ENCODE peak calls at places on chromosomes 4 and X, in eight cellular contexts. One of them, this sample, is unnamed.

GRCh38 chr4:20960291-20960690 is 260.0 kb downstream of the PACRGL start:
- DNase-seq in BJ: no peak
- DNase-seq in brain microvascular endothelial cell: no peak
- DNase-seq in choroid plexus epithelial cell: no peak
- DNase-seq in heart right ventricle: no peak
- DNase-seq in gastrocnemius medialis: no peak
- DNase-seq in endothelial cell of umbilical vein: no peak
- DNase-seq in GM12865: no peak
- DNase-seq in this sample: no peak

GRCh38 chrX:119145241-119145653 is 17.6 kb upstream of the KIAA1210 start:
- DNase-seq in BJ: no peak
- DNase-seq in gastrocnemius medialis: no peak
- DNase-seq in choroid plexus epithelial cell: peak; percentile 26
- DNase-seq in brain microvascular endothelial cell: no peak
- DNase-seq in heart right ventricle: no peak
- DNase-seq in endothelial cell of umbilical vein: no peak
- DNase-seq in GM12865: peak; percentile 8
- DNase-seq in this sample: no peak

GRCh38 chr4:78565971-78566372 is 14.4 kb downstream of the ANXA3 start:
- DNase-seq in endothelial cell of umbilical vein: peak; percentile 31
- DNase-seq in heart right ventricle: no peak
- DNase-seq in BJ: peak; percentile 64
- DNase-seq in brain microvascular endothelial cell: peak; percentile 33
- DNase-seq in choroid plexus epithelial cell: peak; percentile 69
- DNase-seq in GM12865: no peak
- DNase-seq in gastrocnemius medialis: no peak
- DNase-seq in this sample: no peak

GRCh38 chr4:20829958-20830357 is 129.7 kb downstream of the PACRGL start:
- DNase-seq in gastrocnemius medialis: no peak
- DNase-seq in endothelial cell of umbilical vein: peak; percentile 54
- DNase-seq in heart right ventricle: no peak
- DNase-seq in GM12865: no peak
- DNase-seq in brain microvascular endothelial cell: peak; percentile 46
- DNase-seq in choroid plexus epithelial cell: peak; percentile 15
- DNase-seq in BJ: no peak
- DNase-seq in this sample: no peak

GRCh38 chr4:172601195-172601594 is 567.4 kb upstream of the GALNT7 start:
- DNase-seq in endothelial cell of umbilical vein: no peak
- DNase-seq in choroid plexus epithelial cell: peak; percentile 25
- DNase-seq in BJ: no peak
- DNase-seq in gastrocnemius medialis: no peak
- DNase-seq in GM12865: no peak
- DNase-seq in brain microvascular endothelial cell: no peak
- DNase-seq in heart right ventricle: no peak
- DNase-seq in this sample: no peak

GRCh38 chr4:1569461-1570151 is 114.5 kb downstream of the FAM53A start:
- DNase-seq in gastrocnemius medialis: no peak
- DNase-seq in choroid plexus epithelial cell: no peak
- DNase-seq in BJ: no peak
- DNase-seq in heart right ventricle: peak; percentile 5
- DNase-seq in brain microvascular endothelial cell: no peak
- DNase-seq in endothelial cell of umbilical vein: no peak
- DNase-seq in GM12865: no peak
- DNase-seq in this sample: no peak

GRCh38 chrX:136209016-136209738 is 42.0 kb downstream of the MAP7D3 start:
- DNase-seq in gastrocnemius medialis: no peak
- DNase-seq in choroid plexus epithelial cell: peak; percentile 73
- DNase-seq in brain microvascular endothelial cell: peak; percentile 33
- DNase-seq in GM12865: peak; percentile 17
- DNase-seq in heart right ventricle: peak; percentile 52
- DNase-seq in BJ: no peak
- DNase-seq in endothelial cell of umbilical vein: peak; percentile 55
- DNase-seq in this sample: no peak

GRCh38 chr4:79851625-79852304 is 221.3 kb downstream of the ANTXR2 start:
- DNase-seq in heart right ventricle: no peak
- DNase-seq in endothelial cell of umbilical vein: peak; percentile 50
- DNase-seq in gastrocnemius medialis: no peak
- DNase-seq in GM12865: no peak
- DNase-seq in choroid plexus epithelial cell: peak; percentile 51
- DNase-seq in brain microvascular endothelial cell: no peak
- DNase-seq in BJ: no peak
- DNase-seq in this sample: no peak

GRCh38 chr4:151256134-151256533 is 20.8 kb upstream of the PRSS48 start:
- DNase-seq in heart right ventricle: no peak
- DNase-seq in GM12865: no peak
- DNase-seq in brain microvascular endothelial cell: no peak
- DNase-seq in endothelial cell of umbilical vein: peak; percentile 34
- DNase-seq in choroid plexus epithelial cell: peak; percentile 60
- DNase-seq in gastrocnemius medialis: no peak
- DNase-seq in BJ: no peak
- DNase-seq in this sample: no peak

GRCh38 chrX:134659761-134660160 is 1.5 kb upstream of the PLAC1 start:
- DNase-seq in heart right ventricle: no peak
- DNase-seq in GM12865: no peak
- DNase-seq in gastrocnemius medialis: no peak
- DNase-seq in brain microvascular endothelial cell: no peak
- DNase-seq in BJ: no peak
- DNase-seq in endothelial cell of umbilical vein: no peak
- DNase-seq in choroid plexus epithelial cell: no peak
- DNase-seq in this sample: no peak

GRCh38 chr4:44848466-44848865 is 122.1 kb upstream of the GNPDA2 start:
- DNase-seq in brain microvascular endothelial cell: no peak
- DNase-seq in choroid plexus epithelial cell: no peak
- DNase-seq in gastrocnemius medialis: no peak
- DNase-seq in GM12865: no peak
- DNase-seq in BJ: no peak
- DNase-seq in heart right ventricle: no peak
- DNase-seq in endothelial cell of umbilical vein: no peak
- DNase-seq in this sample: no peak

GRCh38 chr4:157040380-157040779 is 35.6 kb upstream of the GLRB start:
- DNase-seq in BJ: no peak
- DNase-seq in GM12865: no peak
- DNase-seq in brain microvascular endothelial cell: no peak
- DNase-seq in choroid plexus epithelial cell: no peak
- DNase-seq in gastrocnemius medialis: no peak
- DNase-seq in endothelial cell of umbilical vein: no peak
- DNase-seq in heart right ventricle: no peak
- DNase-seq in this sample: no peak

GRCh38 chr4:151992301-151992700 is 231.5 kb upstream of the GATB start:
- DNase-seq in BJ: no peak
- DNase-seq in heart right ventricle: no peak
- DNase-seq in gastrocnemius medialis: no peak
- DNase-seq in endothelial cell of umbilical vein: no peak
- DNase-seq in brain microvascular endothelial cell: no peak
- DNase-seq in choroid plexus epithelial cell: no peak
- DNase-seq in GM12865: no peak
- DNase-seq in this sample: no peak

GRCh38 chr4:85741421-85741820 is 266.5 kb downstream of the ARHGAP24 start:
- DNase-seq in gastrocnemius medialis: no peak
- DNase-seq in brain microvascular endothelial cell: no peak
- DNase-seq in GM12865: no peak
- DNase-seq in choroid plexus epithelial cell: no peak
- DNase-seq in BJ: no peak
- DNase-seq in heart right ventricle: no peak
- DNase-seq in endothelial cell of umbilical vein: no peak
- DNase-seq in this sample: no peak

GRCh38 chr4:77913353-77913752 is 50.7 kb downstream of the MRPL1 start:
- DNase-seq in brain microvascular endothelial cell: no peak
- DNase-seq in heart right ventricle: no peak
- DNase-seq in gastrocnemius medialis: no peak
- DNase-seq in choroid plexus epithelial cell: no peak
- DNase-seq in endothelial cell of umbilical vein: no peak
- DNase-seq in GM12865: no peak
- DNase-seq in BJ: no peak
- DNase-seq in this sample: no peak

GRCh38 chr4:98659741-98660507 is 1.5 kb upstream of the TSPAN5 start:
- DNase-seq in BJ: no peak
- DNase-seq in gastrocnemius medialis: no peak
- DNase-seq in heart right ventricle: no peak
- DNase-seq in brain microvascular endothelial cell: no peak
- DNase-seq in choroid plexus epithelial cell: no peak
- DNase-seq in GM12865: no peak
- DNase-seq in endothelial cell of umbilical vein: peak; percentile 46
- DNase-seq in this sample: no peak

GRCh38 chr4:22493523-22493922 is 22.3 kb downstream of the ADGRA3 start:
- DNase-seq in GM12865: no peak
- DNase-seq in endothelial cell of umbilical vein: no peak
- DNase-seq in brain microvascular endothelial cell: no peak
- DNase-seq in gastrocnemius medialis: no peak
- DNase-seq in choroid plexus epithelial cell: no peak
- DNase-seq in heart right ventricle: no peak
- DNase-seq in BJ: no peak
- DNase-seq in this sample: no peak

GRCh38 chr4:156545003-156545785 is 426.4 kb downstream of the PDGFC start:
- DNase-seq in gastrocnemius medialis: no peak
- DNase-seq in heart right ventricle: no peak
- DNase-seq in brain microvascular endothelial cell: no peak
- DNase-seq in choroid plexus epithelial cell: peak; percentile 59
- DNase-seq in GM12865: no peak
- DNase-seq in endothelial cell of umbilical vein: peak; percentile 17
- DNase-seq in BJ: no peak
- DNase-seq in this sample: no peak

GRCh38 chr4:69957209-69957608 is 8.3 kb downstream of the CSN2 start:
- DNase-seq in endothelial cell of umbilical vein: no peak
- DNase-seq in choroid plexus epithelial cell: no peak
- DNase-seq in BJ: no peak
- DNase-seq in heart right ventricle: no peak
- DNase-seq in GM12865: no peak
- DNase-seq in brain microvascular endothelial cell: no peak
- DNase-seq in gastrocnemius medialis: no peak
- DNase-seq in this sample: no peak

GRCh38 chrX:76555816-76556215 is 128.3 kb downstream of the MAGEE1 start:
- DNase-seq in endothelial cell of umbilical vein: peak; percentile 19
- DNase-seq in heart right ventricle: no peak
- DNase-seq in GM12865: peak; percentile 58
- DNase-seq in gastrocnemius medialis: no peak
- DNase-seq in choroid plexus epithelial cell: peak; percentile 48
- DNase-seq in BJ: no peak
- DNase-seq in brain microvascular endothelial cell: peak; percentile 36
- DNase-seq in this sample: peak; percentile 4

GRCh38 chr4:42641155-42641554 is 15.8 kb downstream of the ATP8A1 start:
- DNase-seq in brain microvascular endothelial cell: no peak
- DNase-seq in heart right ventricle: no peak
- DNase-seq in BJ: no peak
- DNase-seq in endothelial cell of umbilical vein: no peak
- DNase-seq in GM12865: no peak
- DNase-seq in gastrocnemius medialis: no peak
- DNase-seq in choroid plexus epithelial cell: no peak
- DNase-seq in this sample: no peak

GRCh38 chr4:55661398-55662056 is 25.4 kb upstream of the NMU start:
- DNase-seq in heart right ventricle: no peak
- DNase-seq in GM12865: no peak
- DNase-seq in choroid plexus epithelial cell: no peak
- DNase-seq in gastrocnemius medialis: no peak
- DNase-seq in BJ: no peak
- DNase-seq in endothelial cell of umbilical vein: no peak
- DNase-seq in brain microvascular endothelial cell: no peak
- DNase-seq in this sample: no peak

GRCh38 chr4:163448541-163449203 is 24.9 kb downstream of the TKTL2 start:
- DNase-seq in endothelial cell of umbilical vein: no peak
- DNase-seq in GM12865: no peak
- DNase-seq in brain microvascular endothelial cell: peak; percentile 29
- DNase-seq in heart right ventricle: no peak
- DNase-seq in BJ: no peak
- DNase-seq in gastrocnemius medialis: no peak
- DNase-seq in choroid plexus epithelial cell: peak; percentile 50
- DNase-seq in this sample: no peak

GRCh38 chr4:54102747-54103146 is 2.8 kb downstream of the GSX2 start:
- DNase-seq in BJ: no peak
- DNase-seq in heart right ventricle: no peak
- DNase-seq in gastrocnemius medialis: no peak
- DNase-seq in choroid plexus epithelial cell: no peak
- DNase-seq in endothelial cell of umbilical vein: no peak
- DNase-seq in GM12865: no peak
- DNase-seq in brain microvascular endothelial cell: no peak
- DNase-seq in this sample: no peak
- H3K4me3 ChIP-seq in BJ: no peak overlapping the region
- H3K4me3 ChIP-seq in heart right ventricle: no peak overlapping the region
- H3K4me3 ChIP-seq in gastrocnemius medialis: no peak overlapping the region
- H3K4me3 ChIP-seq in choroid plexus epithelial cell: no peak overlapping the region
- H3K4me3 ChIP-seq in endothelial cell of umbilical vein: no peak overlapping the region
- H3K4me3 ChIP-seq in GM12865: no peak overlapping the region
- H3K4me3 ChIP-seq in brain microvascular endothelial cell: no peak overlapping the region
- H3K4me3 ChIP-seq in this sample: no peak overlapping the region

GRCh38 chrX:153761863-153762262 is 2.2 kb upstream of the PLXNB3 start:
- DNase-seq in brain microvascular endothelial cell: no peak
- DNase-seq in choroid plexus epithelial cell: no peak
- DNase-seq in BJ: no peak
- DNase-seq in gastrocnemius medialis: no peak
- DNase-seq in heart right ventricle: no peak
- DNase-seq in endothelial cell of umbilical vein: no peak
- DNase-seq in GM12865: no peak
- DNase-seq in this sample: no peak
- TF ChIP-seq CTCF in brain microvascular endothelial cell: no peak
- TF ChIP-seq CTCF in choroid plexus epithelial cell: no peak
- TF ChIP-seq CTCF in BJ: no peak
- TF ChIP-seq CTCF in gastrocnemius medialis: no peak
- TF ChIP-seq CTCF in heart right ventricle: no peak
- TF ChIP-seq CTCF in endothelial cell of umbilical vein: no peak
- TF ChIP-seq CTCF in GM12865: no peak
- TF ChIP-seq CTCF in this sample: no peak

DNA sequence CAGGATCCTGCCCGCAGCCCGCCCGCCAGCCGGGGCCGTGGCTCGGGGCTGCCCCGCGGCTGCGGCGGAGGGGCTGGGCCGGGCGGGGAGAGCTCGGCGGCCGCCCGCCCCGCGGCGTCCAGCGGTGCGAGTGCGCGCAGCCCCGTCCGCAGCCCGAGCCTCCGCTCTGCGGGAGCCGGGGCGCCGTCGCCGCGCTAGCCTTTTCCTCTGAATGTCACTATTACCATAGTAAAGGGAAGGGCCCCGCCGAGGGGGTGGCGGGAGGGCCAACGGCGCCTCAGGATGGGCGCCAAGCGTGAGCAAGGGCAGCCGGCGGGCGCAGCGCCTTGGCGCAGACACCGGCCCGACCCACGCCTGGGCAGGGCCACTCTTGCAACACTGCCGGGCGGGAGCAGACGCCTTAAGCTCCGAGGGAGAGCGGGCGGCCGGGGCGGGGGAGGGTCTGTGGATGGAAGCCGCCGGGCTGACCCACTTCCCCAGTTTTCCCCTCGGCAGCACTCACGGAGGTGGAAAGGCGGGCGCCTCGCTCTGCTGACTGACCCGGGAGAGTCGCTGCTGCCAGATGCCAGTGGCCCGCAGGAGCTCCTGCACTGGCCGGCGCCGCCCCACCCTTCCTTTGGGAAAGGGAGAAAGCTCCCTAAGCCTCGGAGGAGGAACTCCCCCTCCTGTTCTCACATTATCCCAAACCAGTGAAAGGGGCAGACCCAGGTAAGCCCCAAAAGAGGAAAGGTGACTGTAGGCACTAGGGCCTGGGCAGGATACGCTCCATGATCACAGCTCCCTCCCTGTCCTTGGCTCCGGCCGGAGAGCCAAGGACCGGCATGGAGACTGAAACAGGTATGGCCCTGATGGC is 329.4 kb downstream of the HNRNPD start:
- DNase-seq in brain microvascular endothelial cell: peak; percentile 19
- DNase-seq in BJ: no peak
- DNase-seq in gastrocnemius medialis: peak; percentile 2
- DNase-seq in GM12865: no peak
- DNase-seq in choroid plexus epithelial cell: peak; percentile 31
- DNase-seq in heart right ventricle: peak; percentile 54
- DNase-seq in endothelial cell of umbilical vein: no peak
- DNase-seq in this sample: no peak
- H3K4me3 ChIP-seq in brain microvascular endothelial cell: peak overlapping the region; percentile 35
- H3K4me3 ChIP-seq in BJ: peak overlapping the region; percentile 24
- H3K4me3 ChIP-seq in gastrocnemius medialis: peak overlapping the region; percentile 61
- H3K4me3 ChIP-seq in GM12865: no peak overlapping the region
- H3K4me3 ChIP-seq in choroid plexus epithelial cell: peak overlapping the region; percentile 30
- H3K4me3 ChIP-seq in heart right ventricle: peak overlapping the region; percentile 55
- H3K4me3 ChIP-seq in endothelial cell of umbilical vein: no peak overlapping the region
- H3K4me3 ChIP-seq in this sample: no peak overlapping the region

GRCh38 chr4:13067077-13067476 is 417.1 kb downstream of the RAB28 start:
- DNase-seq in gastrocnemius medialis: no peak
- DNase-seq in BJ: no peak
- DNase-seq in brain microvascular endothelial cell: no peak
- DNase-seq in heart right ventricle: no peak
- DNase-seq in choroid plexus epithelial cell: no peak
- DNase-seq in endothelial cell of umbilical vein: no peak
- DNase-seq in GM12865: no peak
- DNase-seq in this sample: no peak
- TF ChIP-seq CTCF in gastrocnemius medialis: no peak
- TF ChIP-seq CTCF in BJ: no peak
- TF ChIP-seq CTCF in brain microvascular endothelial cell: no peak
- TF ChIP-seq CTCF in heart right ventricle: no peak
- TF ChIP-seq CTCF in choroid plexus epithelial cell: no peak
- TF ChIP-seq CTCF in endothelial cell of umbilical vein: no peak
- TF ChIP-seq CTCF in GM12865: no peak
- TF ChIP-seq CTCF in this sample: no peak